ENCODE peak calls at places on chromosomes 1 and 21, in four cellular contexts. One of them, this sample, is unnamed.
A peak's percentile ranks its signal among the peaks of the same experiment; 100 is the strongest.

GRCh38 chr1:25120286-25120685 is 112.0 kb downstream of the SYF2 start:
- DNase-seq in left lung: no peak
- DNase-seq in BJ: no peak
- DNase-seq in astrocyte of the cerebellum: no peak
- DNase-seq in this sample: no peak

GRCh38 chr1:201448981-201449380 is 20.0 kb downstream of the PHLDA3 start:
- DNase-seq in left lung: no peak
- DNase-seq in BJ: no peak
- DNase-seq in astrocyte of the cerebellum: no peak
- DNase-seq in this sample: no peak

GRCh38 chr1:24949331-24949881 is 19.3 kb upstream of the RUNX3 start:
- DNase-seq in left lung: no peak
- DNase-seq in BJ: no peak
- DNase-seq in astrocyte of the cerebellum: peak; percentile 38
- DNase-seq in this sample: no peak

GRCh38 chr1:214702561-214702960 is 99.6 kb downstream of the CENPF start:
- DNase-seq in left lung: no peak
- DNase-seq in BJ: no peak
- DNase-seq in astrocyte of the cerebellum: no peak
- DNase-seq in this sample: no peak

GRCh38 chr21:35156293-35156976 is 107.3 kb upstream of the RUNX1 start:
- DNase-seq in left lung: no peak
- DNase-seq in BJ: no peak
- DNase-seq in astrocyte of the cerebellum: no peak
- DNase-seq in this sample: no peak

GRCh38 chr1:153608742-153609584 is 4.0 kb downstream of the S100A16 start:
- DNase-seq in left lung: peak; percentile 89
- DNase-seq in BJ: peak; percentile 84
- DNase-seq in astrocyte of the cerebellum: peak; percentile 58
- DNase-seq in this sample: peak; percentile 76

GRCh38 chr1:26221094-26221493 is 12.9 kb upstream of the CEP85 start:
- DNase-seq in left lung: no peak
- DNase-seq in BJ: no peak
- DNase-seq in astrocyte of the cerebellum: no peak
- DNase-seq in this sample: no peak

GRCh38 chr1:113783254-113784103 is 24.2 kb upstream of the PHTF1 start:
- DNase-seq in left lung: no peak
- DNase-seq in BJ: no peak
- DNase-seq in astrocyte of the cerebellum: no peak
- DNase-seq in this sample: no peak

GRCh38 chr1:183418696-183419095 is 516 bp upstream of the NMNAT2 start:
- DNase-seq in left lung: no peak
- DNase-seq in BJ: no peak
- DNase-seq in astrocyte of the cerebellum: no peak
- DNase-seq in this sample: no peak

GRCh38 chr1:15758953-15759661 is 512 bp downstream of the FBLIM1 start:
- DNase-seq in left lung: peak; percentile 77
- DNase-seq in BJ: no peak
- DNase-seq in astrocyte of the cerebellum: no peak
- DNase-seq in this sample: no peak

GRCh38 chr1:32208891-32209309 is at the start of gene DCDC2B:
- DNase-seq in left lung: no peak
- DNase-seq in BJ: no peak
- DNase-seq in astrocyte of the cerebellum: no peak
- DNase-seq in this sample: peak; percentile 40

GRCh38 chr1:53616511-53616910 is 122.5 kb downstream of the GLIS1 start:
- DNase-seq in left lung: no peak
- DNase-seq in BJ: no peak
- DNase-seq in astrocyte of the cerebellum: no peak
- DNase-seq in this sample: no peak

GRCh38 chr1:25522240-25522639 is 21.2 kb upstream of the LDLRAP1 start:
- DNase-seq in left lung: no peak
- DNase-seq in BJ: no peak
- DNase-seq in astrocyte of the cerebellum: no peak
- DNase-seq in this sample: no peak

GRCh38 chr1:201456499-201457309 is 12.3 kb downstream of the PHLDA3 start:
- DNase-seq in left lung: no peak
- DNase-seq in BJ: peak; percentile 93
- DNase-seq in astrocyte of the cerebellum: peak; percentile 79
- DNase-seq in this sample: peak; percentile 91

DNA sequence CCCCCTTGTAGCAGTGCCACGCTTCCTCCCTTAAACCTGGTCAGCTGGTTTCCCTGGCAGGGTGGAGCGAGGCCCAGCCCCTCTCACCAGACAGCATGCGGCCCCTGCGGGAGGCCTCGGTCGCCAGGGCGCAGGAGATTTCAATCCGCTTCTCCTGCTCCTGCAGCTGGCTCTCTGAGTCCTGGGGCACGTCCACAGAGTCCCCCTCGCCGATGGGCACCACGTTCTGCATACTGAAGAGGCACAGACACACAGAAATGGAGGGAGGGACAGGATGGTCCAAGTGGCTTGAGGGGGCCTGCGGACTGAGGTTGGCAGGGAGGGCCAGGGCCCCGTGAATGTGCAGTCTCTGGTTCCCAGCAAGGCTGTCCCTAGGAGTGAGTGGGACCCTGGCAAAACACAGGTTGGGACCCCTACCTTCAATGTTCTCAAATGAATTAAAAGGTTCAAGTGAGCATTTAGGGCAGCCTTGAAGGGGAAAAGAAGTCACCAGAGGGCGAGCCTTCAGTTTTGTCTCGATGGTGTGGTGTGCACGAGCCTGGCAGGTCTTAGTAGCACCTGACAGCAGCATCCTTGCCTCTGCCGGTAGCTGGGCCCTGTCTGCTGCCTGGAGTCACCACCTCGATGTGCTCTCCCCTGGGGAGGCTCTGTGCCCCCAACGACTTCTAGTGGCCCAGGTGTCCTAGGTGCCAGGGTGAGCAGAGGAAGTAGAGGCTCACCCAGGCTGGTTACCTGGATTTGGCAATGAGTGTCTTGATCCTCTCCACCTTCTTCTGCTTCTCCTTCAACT is 14.4 kb upstream of the GOLT1A start:
- DNase-seq in left lung: peak; percentile 68
- DNase-seq in BJ: no peak
- DNase-seq in astrocyte of the cerebellum: no peak
- DNase-seq in this sample: no peak
- TF ChIP-seq CTCF in left lung: no peak
- TF ChIP-seq CTCF in BJ: no peak
- TF ChIP-seq CTCF in astrocyte of the cerebellum: no peak
- TF ChIP-seq CTCF in this sample: no peak

GRCh38 chr21:16455526-16455925 is 725.7 kb downstream of the USP25 start:
- DNase-seq in left lung: no peak
- DNase-seq in BJ: no peak
- DNase-seq in astrocyte of the cerebellum: peak; percentile 19
- DNase-seq in this sample: no peak
- H3K4me3 ChIP-seq in left lung: no peak overlapping the region
- H3K4me3 ChIP-seq in BJ: no peak overlapping the region
- H3K4me3 ChIP-seq in astrocyte of the cerebellum: no peak overlapping the region
- H3K4me3 ChIP-seq in this sample: no peak overlapping the region

DNA sequence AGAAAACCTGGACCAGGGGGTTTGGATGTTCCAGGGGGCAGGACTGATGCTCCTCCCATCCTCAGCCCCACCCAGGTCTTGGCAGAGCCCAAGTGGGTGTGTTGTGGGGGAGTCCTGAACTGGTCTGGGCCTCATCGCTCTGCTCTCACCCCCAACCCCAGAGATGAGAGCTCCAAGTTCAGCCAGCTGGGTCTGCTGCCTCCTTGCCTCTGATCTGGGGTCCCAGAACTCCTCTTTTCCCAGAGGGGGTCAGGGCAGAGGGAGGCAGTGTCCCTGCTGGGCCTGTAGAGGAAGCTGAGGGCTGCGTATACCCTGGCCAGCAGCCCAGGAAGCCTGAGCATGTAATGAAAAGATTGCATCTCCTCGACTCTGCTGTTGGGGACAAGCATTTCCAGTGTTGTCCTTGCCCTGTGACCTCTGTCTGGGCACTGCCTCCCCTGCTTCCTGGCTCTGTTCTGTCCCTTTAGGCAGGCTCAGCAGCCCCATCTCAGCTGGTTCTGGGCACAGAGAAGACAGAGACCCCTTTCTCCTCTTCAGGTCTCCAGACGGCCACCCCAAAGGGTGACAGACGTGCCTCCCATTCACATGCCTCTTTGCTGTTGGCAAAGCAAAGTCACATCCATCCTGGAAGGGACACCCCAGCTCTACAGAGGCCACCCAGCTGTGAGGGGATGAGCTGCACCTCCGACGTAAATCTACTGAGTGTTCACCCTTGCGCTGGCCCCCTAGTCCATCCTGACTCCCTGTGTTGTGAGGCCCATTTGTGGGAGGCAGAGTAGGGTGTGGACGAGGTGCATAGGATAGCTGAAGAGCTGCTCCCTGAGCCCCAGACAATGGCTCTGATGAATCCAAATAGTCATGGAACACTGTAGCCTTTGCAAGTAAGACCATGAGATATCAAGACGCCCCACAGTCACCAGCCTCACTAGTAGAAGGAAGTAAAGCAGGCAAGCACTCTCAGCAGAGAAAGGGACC is 54.9 kb upstream of the EPS8L3 start:
- DNase-seq in left lung: peak; percentile 37
- DNase-seq in BJ: no peak
- DNase-seq in astrocyte of the cerebellum: no peak
- DNase-seq in this sample: no peak
- TF ChIP-seq CTCF in left lung: no peak
- TF ChIP-seq CTCF in BJ: no peak
- TF ChIP-seq CTCF in astrocyte of the cerebellum: no peak
- TF ChIP-seq CTCF in this sample: no peak

DNA sequence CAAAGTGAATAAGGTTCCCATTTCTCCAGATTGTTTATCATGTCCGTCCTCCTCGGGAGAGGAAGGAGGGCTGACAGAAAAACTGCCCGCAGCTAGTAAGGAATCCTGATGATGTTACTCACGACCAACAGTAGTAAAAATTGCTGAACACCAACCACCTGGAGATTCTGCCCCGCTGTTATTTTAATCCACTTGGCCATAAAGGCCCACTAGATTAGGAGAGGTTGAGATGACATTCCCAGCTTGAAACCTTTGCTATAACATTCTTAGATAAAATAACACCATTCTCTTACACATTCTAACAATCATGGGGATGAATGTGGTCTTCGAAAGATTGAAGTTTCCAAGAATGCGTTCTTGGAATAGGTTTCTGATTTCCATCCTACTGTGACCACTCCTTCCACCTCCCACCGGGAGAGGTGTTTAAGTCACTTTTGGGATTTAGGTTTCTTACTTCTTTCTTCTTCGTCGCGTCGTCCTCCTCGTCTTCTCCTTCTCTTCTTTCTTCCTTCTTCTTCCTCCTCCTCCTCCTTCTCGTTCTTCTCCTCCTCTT is 1.9 kb downstream of the CACHD1 start:
- DNase-seq in left lung: no peak
- DNase-seq in BJ: no peak
- DNase-seq in astrocyte of the cerebellum: no peak
- DNase-seq in this sample: no peak
- H3K4me3 ChIP-seq in left lung: peak overlapping the region; percentile 60
- H3K4me3 ChIP-seq in BJ: peak overlapping the region; percentile 64
- H3K4me3 ChIP-seq in astrocyte of the cerebellum: peak overlapping the region; percentile 54
- H3K4me3 ChIP-seq in this sample: peak overlapping the region; percentile 74

GRCh38 chr1:143698016-143698415 is 273.8 kb downstream of the FAM72C start:
- DNase-seq in left lung: no peak
- DNase-seq in BJ: no peak
- DNase-seq in astrocyte of the cerebellum: no peak
- DNase-seq in this sample: no peak
- TF ChIP-seq CTCF in left lung: peak; percentile 21
- TF ChIP-seq CTCF in BJ: peak; percentile 64
- TF ChIP-seq CTCF in astrocyte of the cerebellum: peak; percentile 33
- TF ChIP-seq CTCF in this sample: peak; percentile 79

DNA sequence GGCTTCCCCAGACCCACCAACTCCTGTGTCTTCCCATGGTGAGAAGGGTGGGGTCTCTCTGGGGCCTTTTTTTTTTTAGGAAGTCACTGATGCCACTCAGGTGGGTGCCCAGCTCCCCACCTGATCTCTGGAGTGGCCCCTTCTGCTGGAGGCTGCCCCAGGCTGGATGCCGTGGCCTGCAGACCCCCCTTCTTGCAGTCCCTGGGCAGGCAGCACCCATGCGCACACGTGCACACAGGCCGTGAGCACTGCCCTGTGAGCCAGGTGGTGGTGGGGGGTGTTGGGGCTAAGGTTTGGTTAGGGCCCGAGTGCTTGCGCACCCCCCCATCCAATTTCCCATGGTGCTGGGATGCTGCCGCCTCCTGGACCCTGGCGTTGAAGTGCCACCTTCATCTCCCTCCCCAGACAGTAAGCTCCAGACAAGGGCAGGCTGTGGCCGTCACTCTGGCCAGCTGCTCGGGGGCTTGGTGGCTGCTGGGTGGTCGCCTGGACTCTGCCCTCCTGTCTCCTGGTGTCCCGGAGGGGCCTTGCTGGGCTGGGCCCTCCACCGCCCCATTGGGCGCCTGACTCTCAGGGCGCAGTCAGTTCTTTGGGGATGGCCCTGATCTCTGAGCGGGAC is 50.6 kb downstream of the SKI start:
- DNase-seq in left lung: peak; percentile 60
- DNase-seq in BJ: no peak
- DNase-seq in astrocyte of the cerebellum: no peak
- DNase-seq in this sample: no peak
- H3K4me3 ChIP-seq in left lung: no peak overlapping the region
- H3K4me3 ChIP-seq in BJ: no peak overlapping the region
- H3K4me3 ChIP-seq in astrocyte of the cerebellum: no peak overlapping the region
- H3K4me3 ChIP-seq in this sample: no peak overlapping the region

DNA sequence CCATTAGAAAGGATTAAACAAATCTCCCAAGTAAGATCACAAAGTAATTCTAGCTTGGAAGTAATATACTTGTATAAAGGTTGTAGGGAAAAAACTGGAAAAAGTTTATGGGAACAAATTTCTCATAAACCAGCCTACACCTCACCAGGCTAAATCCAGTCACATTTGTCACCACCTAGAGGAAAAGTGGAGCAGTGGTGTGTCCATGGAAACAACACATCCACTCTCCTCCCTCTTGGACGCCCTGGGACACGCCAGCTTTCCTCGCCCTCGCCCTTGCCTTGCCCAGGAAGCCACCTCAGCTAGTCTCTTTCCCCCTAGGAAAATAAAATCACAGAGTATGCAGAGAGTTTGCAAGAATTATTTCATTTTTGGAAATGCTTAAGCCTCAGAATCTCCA is 2.2 kb downstream of the PALMD start:
- DNase-seq in left lung: peak; percentile 48
- DNase-seq in BJ: no peak
- DNase-seq in astrocyte of the cerebellum: no peak
- DNase-seq in this sample: no peak
- TF ChIP-seq CTCF in left lung: peak; percentile 18
- TF ChIP-seq CTCF in BJ: no peak
- TF ChIP-seq CTCF in astrocyte of the cerebellum: no peak
- TF ChIP-seq CTCF in this sample: peak; percentile 48

DNA sequence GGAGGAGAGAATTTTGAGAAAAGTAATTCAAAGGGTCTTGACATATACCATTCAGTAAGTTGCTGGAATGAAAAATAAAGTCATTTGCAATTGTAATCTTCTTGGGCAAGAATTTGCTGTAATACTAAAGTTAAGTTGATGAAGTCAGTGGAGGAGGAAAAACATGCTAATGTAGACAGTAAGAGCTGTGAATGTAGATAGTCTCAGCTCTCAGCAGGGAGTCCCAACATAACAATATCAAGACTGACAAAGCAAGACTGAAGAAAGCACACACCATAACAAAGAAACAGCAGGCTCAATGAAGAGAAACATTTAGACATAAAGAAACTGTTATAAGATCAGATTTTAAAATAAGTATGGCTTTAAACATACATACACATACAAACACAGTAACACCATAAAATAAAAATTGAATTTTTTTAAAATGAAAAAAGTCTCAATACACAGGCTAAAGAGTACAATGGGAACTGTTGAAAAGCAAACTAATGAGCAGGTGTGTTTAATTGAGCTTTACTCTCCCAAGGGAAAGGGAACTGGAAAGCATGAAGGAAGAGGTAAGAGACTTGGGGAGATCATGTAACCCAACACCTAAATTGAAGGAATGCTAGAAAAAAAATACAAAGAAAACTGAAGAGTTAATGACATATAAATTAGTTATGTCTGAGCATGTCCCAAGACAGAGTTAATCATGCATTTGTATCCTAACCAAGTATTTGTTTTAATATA is 336.3 kb upstream of the NCAM2 start:
- DNase-seq in left lung: no peak
- DNase-seq in BJ: no peak
- DNase-seq in astrocyte of the cerebellum: no peak
- DNase-seq in this sample: no peak
- H3K4me3 ChIP-seq in left lung: no peak overlapping the region
- H3K4me3 ChIP-seq in BJ: no peak overlapping the region
- H3K4me3 ChIP-seq in astrocyte of the cerebellum: no peak overlapping the region
- H3K4me3 ChIP-seq in this sample: no peak overlapping the region

This sample was measured in epithelial cell of proximal tubule.